ENCODE peak calls at places on chromosomes 6 and 20, in five cellular contexts. One of them, this sample, is unnamed.

GRCh38 chr20:17579369-17580039 is 9.6 kb downstream of the DSTN start:
- DNase-seq in fibroblast of the aortic adventitia: no peak
- DNase-seq in NT2/D1: no peak
- DNase-seq in brain microvascular endothelial cell: no peak
- DNase-seq in PC-9: no peak
- DNase-seq in this sample: no peak

GRCh38 chr6:131651782-131652181 is 14.7 kb downstream of the ENPP3 start:
- DNase-seq in fibroblast of the aortic adventitia: no peak
- DNase-seq in NT2/D1: no peak
- DNase-seq in brain microvascular endothelial cell: no peak
- DNase-seq in PC-9: no peak
- DNase-seq in this sample: no peak

GRCh38 chr6:25327372-25327771 is 48.2 kb downstream of the CARMIL1 start:
- DNase-seq in fibroblast of the aortic adventitia: no peak
- DNase-seq in NT2/D1: no peak
- DNase-seq in brain microvascular endothelial cell: no peak
- DNase-seq in PC-9: no peak
- DNase-seq in this sample: no peak

GRCh38 chr6:30922447-30922852 is 8.4 kb downstream of the VARS2 start:
- DNase-seq in fibroblast of the aortic adventitia: no peak
- DNase-seq in NT2/D1: no peak
- DNase-seq in brain microvascular endothelial cell: no peak
- DNase-seq in PC-9: peak
- DNase-seq in this sample: no peak

GRCh38 chr6:21265264-21266044 is 328.1 kb upstream of the SOX4 start:
- DNase-seq in fibroblast of the aortic adventitia: no peak
- DNase-seq in NT2/D1: no peak
- DNase-seq in brain microvascular endothelial cell: no peak
- DNase-seq in PC-9: no peak
- DNase-seq in this sample: peak

GRCh38 chr20:58058421-58059140 is 169.9 kb downstream of the ANKRD60 start:
- DNase-seq in fibroblast of the aortic adventitia: no peak
- DNase-seq in NT2/D1: no peak
- DNase-seq in brain microvascular endothelial cell: no peak
- DNase-seq in PC-9: no peak
- DNase-seq in this sample: no peak

GRCh38 chr6:10300071-10300470 is 114.8 kb downstream of the TFAP2A start:
- DNase-seq in fibroblast of the aortic adventitia: no peak
- DNase-seq in NT2/D1: no peak
- DNase-seq in brain microvascular endothelial cell: no peak
- DNase-seq in PC-9: peak
- DNase-seq in this sample: no peak

GRCh38 chr6:80259113-80259512 is 152.6 kb downstream of the BCKDHB start:
- DNase-seq in fibroblast of the aortic adventitia: no peak
- DNase-seq in NT2/D1: no peak
- DNase-seq in brain microvascular endothelial cell: no peak
- DNase-seq in PC-9: no peak
- DNase-seq in this sample: no peak

GRCh38 chr20:50194831-50195523 is 4.3 kb downstream of the CEBPB start:
- DNase-seq in fibroblast of the aortic adventitia: peak
- DNase-seq in NT2/D1: no peak
- DNase-seq in brain microvascular endothelial cell: no peak
- DNase-seq in PC-9: no peak
- DNase-seq in this sample: no peak

GRCh38 chr6:18053071-18053475 is 65.6 kb upstream of the KIF13A start:
- DNase-seq in fibroblast of the aortic adventitia: peak
- DNase-seq in NT2/D1: no peak
- DNase-seq in brain microvascular endothelial cell: no peak
- DNase-seq in PC-9: peak
- DNase-seq in this sample: no peak

GRCh38 chr6:35391240-35391968 is 49.0 kb downstream of the PPARD start:
- DNase-seq in fibroblast of the aortic adventitia: peak
- DNase-seq in NT2/D1: no peak
- DNase-seq in brain microvascular endothelial cell: peak
- DNase-seq in PC-9: peak
- DNase-seq in this sample: peak

GRCh38 chr20:56222201-56222600 is 26.3 kb upstream of the MC3R start:
- DNase-seq in fibroblast of the aortic adventitia: no peak
- DNase-seq in NT2/D1: no peak
- DNase-seq in brain microvascular endothelial cell: no peak
- DNase-seq in PC-9: no peak
- DNase-seq in this sample: no peak

GRCh38 chr20:10306440-10307358 is 88.1 kb downstream of the SNAP25 start:
- DNase-seq in fibroblast of the aortic adventitia: peak
- DNase-seq in NT2/D1: no peak
- DNase-seq in brain microvascular endothelial cell: peak
- DNase-seq in PC-9: no peak
- DNase-seq in this sample: peak

GRCh38 chr6:116239856-116240255 is 14.0 kb downstream of the TSPYL4 start:
- DNase-seq in fibroblast of the aortic adventitia: no peak
- DNase-seq in NT2/D1: no peak
- DNase-seq in brain microvascular endothelial cell: no peak
- DNase-seq in PC-9: no peak
- DNase-seq in this sample: no peak

GRCh38 chr20:62824476-62825287 is 7.8 kb downstream of the COL9A3 start:
- DNase-seq in fibroblast of the aortic adventitia: peak
- DNase-seq in NT2/D1: no peak
- DNase-seq in brain microvascular endothelial cell: no peak
- DNase-seq in PC-9: peak
- DNase-seq in this sample: no peak
- H3K4me3 ChIP-seq in fibroblast of the aortic adventitia: peak
- H3K4me3 ChIP-seq in NT2/D1: no peak
- H3K4me3 ChIP-seq in brain microvascular endothelial cell: no peak
- H3K4me3 ChIP-seq in PC-9: peak
- H3K4me3 ChIP-seq in this sample: peak

GRCh38 chr20:24950836-24951525 is 1.9 kb downstream of the CST7 start:
- DNase-seq in fibroblast of the aortic adventitia: no peak
- DNase-seq in NT2/D1: no peak
- DNase-seq in brain microvascular endothelial cell: no peak
- DNase-seq in PC-9: no peak
- DNase-seq in this sample: no peak

GRCh38 chr20:24949756-24950127 is 673 bp downstream of the CST7 start:
- DNase-seq in fibroblast of the aortic adventitia: no peak
- DNase-seq in NT2/D1: no peak
- DNase-seq in brain microvascular endothelial cell: no peak
- DNase-seq in PC-9: peak
- DNase-seq in this sample: no peak

GRCh38 chr20:24948939-24949679 is at the start of gene CST7:
- DNase-seq in fibroblast of the aortic adventitia: no peak
- DNase-seq in NT2/D1: no peak
- DNase-seq in brain microvascular endothelial cell: no peak
- DNase-seq in PC-9: peak
- DNase-seq in this sample: no peak

GRCh38 chr20:24951536-24952047 is 2.5 kb downstream of the CST7 start:
- DNase-seq in fibroblast of the aortic adventitia: no peak
- DNase-seq in NT2/D1: no peak
- DNase-seq in brain microvascular endothelial cell: no peak
- DNase-seq in PC-9: no peak
- DNase-seq in this sample: no peak

DNA sequence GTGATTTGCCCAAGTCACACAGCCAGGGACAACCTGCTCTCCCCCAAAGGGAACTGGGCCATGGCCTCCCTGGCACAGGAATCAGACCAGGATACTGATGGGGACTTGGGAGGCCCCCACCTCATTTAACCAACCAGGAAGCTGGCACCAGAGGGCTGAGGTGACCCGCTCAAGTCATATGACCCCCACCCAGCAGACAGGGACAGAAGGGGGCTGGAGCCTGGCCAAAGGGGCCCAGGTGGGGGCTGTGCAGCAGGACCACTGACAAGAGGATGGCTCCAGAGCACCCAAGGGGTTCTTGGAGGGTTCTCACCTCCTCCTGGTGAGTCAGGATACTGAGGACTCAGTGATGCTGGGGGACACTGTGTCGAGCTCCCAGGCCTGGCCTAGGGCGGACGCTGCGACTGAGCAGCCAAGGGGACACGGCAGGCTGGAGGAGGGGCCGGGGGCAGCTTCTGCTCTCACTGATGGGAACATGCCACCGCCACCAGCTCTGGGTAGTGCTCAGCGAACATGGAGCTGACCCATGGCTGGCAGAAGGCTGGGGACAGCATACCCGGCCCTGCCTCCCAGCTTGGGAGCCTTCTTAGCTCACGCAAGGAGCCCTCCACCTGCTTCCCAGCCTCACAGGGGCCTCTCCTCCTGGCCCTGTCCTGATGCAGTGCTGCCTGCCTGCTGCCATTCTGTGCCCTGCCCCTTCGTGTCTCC is 1.2 kb downstream of the CST7 start:
- DNase-seq in fibroblast of the aortic adventitia: no peak
- DNase-seq in NT2/D1: no peak
- DNase-seq in brain microvascular endothelial cell: no peak
- DNase-seq in PC-9: no peak
- DNase-seq in this sample: no peak
- H3K4me3 ChIP-seq in fibroblast of the aortic adventitia: no peak
- H3K4me3 ChIP-seq in NT2/D1: no peak
- H3K4me3 ChIP-seq in brain microvascular endothelial cell: no peak
- H3K4me3 ChIP-seq in PC-9: no peak
- H3K4me3 ChIP-seq in this sample: no peak

DNA sequence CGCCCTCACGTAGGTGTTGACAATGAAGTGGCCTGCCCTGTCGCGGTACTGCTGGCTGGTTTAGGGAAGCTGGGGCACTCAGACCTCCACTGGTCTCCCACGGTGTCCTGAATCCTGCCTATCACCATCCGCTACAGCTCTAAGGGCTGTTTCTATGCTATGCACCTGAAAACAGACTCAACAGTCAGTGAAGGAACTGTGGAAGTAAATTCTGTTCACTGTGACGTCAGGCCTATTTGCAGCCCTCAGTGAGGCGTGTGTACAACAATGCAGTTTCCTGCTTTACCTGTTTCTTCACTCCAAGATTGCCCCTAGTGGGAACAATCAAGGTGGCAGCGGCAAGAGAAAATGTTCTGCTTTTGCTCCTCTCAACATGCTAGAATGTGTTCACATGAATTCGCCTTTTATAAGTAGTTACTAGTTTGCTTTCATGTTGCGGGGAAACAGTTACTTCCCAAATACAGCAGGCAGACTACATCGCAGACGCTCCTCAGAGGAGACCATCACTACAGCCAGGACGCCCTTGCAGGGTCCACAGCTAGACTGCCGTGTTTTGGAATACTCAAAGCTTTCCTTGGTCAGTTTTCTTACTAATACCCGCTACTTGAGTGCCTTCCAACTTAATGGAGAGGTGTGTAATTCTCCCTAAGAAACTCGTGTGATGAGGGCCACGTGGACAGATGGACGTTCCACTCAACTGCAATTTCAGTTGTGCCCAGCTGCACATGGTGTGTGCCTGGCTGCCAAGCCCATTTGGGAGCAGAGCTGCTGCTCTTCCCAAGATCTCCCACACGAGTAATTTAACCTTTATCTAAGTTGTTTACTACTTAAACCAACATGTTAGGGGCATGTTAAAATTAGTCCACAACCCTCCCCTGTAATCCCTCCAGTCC is 25.4 kb downstream of the DIDO1 start:
- DNase-seq in fibroblast of the aortic adventitia: no peak
- DNase-seq in NT2/D1: no peak
- DNase-seq in brain microvascular endothelial cell: no peak
- DNase-seq in PC-9: peak
- DNase-seq in this sample: no peak
- H3K4me3 ChIP-seq in fibroblast of the aortic adventitia: no peak
- H3K4me3 ChIP-seq in NT2/D1: no peak
- H3K4me3 ChIP-seq in brain microvascular endothelial cell: no peak
- H3K4me3 ChIP-seq in PC-9: no peak
- H3K4me3 ChIP-seq in this sample: no peak

GRCh38 chr20:31572701-31573554 is 32.2 kb upstream of the ID1 start:
- DNase-seq in fibroblast of the aortic adventitia: peak
- DNase-seq in NT2/D1: peak
- DNase-seq in brain microvascular endothelial cell: peak
- DNase-seq in PC-9: peak
- DNase-seq in this sample: peak
- H3K4me3 ChIP-seq in fibroblast of the aortic adventitia: peak
- H3K4me3 ChIP-seq in NT2/D1: peak
- H3K4me3 ChIP-seq in brain microvascular endothelial cell: peak
- H3K4me3 ChIP-seq in PC-9: peak
- H3K4me3 ChIP-seq in this sample: peak

DNA sequence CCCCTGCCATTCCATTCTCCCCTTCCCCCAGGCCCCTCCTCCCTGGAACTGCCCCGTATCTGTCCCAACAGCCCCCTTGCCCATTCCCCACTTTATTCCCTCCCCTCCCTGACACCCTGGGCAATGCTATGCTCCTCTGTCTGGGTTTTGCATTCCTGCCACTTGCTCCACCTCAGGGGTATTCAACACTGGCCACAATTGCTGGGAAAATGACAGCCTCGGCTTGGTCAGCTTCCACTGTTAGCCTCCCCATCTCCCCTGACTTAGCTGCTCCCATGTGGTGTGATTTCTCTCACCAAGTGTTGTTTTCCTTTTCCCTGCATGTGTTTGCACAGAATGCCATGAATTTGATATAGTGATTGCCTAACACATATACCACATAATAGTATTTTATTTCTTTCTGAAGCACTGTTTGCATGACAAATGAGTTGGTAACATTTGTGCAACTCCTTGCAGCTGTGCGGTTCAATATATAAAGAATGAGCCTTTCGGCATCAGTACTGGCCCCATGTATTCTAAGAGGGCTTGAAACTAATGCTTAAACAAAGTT is 1.5 kb upstream of the LEMD2 start:
- DNase-seq in fibroblast of the aortic adventitia: no peak
- DNase-seq in NT2/D1: no peak
- DNase-seq in brain microvascular endothelial cell: no peak
- DNase-seq in PC-9: no peak
- DNase-seq in this sample: no peak
- H3K4me3 ChIP-seq in fibroblast of the aortic adventitia: no peak
- H3K4me3 ChIP-seq in NT2/D1: no peak
- H3K4me3 ChIP-seq in brain microvascular endothelial cell: no peak
- H3K4me3 ChIP-seq in PC-9: no peak
- H3K4me3 ChIP-seq in this sample: no peak

DNA sequence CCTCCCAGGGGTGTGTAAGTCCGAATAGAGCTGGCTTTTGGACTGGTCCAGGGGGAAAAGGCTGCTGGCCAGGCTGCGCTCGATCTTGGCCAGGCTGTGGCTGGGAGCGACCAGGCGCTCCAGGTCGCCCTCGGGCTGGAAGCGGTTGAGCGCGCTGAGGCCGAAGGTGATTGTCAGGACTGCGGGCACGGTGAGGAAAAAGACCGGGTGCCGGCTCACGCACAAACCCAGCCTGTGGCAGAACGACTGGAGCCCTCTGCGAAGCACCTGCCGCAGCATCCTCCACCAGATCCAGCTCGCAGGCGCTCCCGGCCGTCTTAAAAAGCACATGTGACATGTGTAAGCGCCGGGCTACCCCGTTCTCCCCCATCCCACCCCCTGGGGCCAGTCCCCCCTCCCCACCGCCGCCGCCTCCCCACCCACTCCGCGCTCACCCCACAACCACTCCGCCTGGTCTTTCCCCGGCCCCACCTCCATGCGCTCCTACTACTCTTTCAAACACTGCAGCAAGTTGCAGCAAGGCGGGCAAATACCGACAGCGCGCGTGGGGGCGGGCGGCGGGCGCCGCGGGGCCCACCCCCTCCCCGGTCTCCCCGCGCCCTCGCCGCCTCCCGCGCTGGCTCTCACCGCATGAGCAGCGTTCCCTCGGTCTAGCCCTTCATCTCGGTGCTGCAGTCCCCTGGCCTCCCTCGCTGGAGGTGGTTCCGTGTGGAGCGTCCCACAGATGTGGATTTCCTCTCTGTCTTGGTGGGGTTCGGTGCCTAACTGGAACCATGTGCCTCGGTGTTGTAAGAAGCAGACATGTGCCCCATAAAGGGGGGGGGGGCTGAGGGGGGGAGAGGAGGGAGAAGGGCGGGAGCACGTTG is 42.4 kb downstream of the PTCHD4 start:
- DNase-seq in fibroblast of the aortic adventitia: no peak
- DNase-seq in NT2/D1: peak
- DNase-seq in brain microvascular endothelial cell: no peak
- DNase-seq in PC-9: no peak
- DNase-seq in this sample: no peak
- H3K4me3 ChIP-seq in fibroblast of the aortic adventitia: peak
- H3K4me3 ChIP-seq in NT2/D1: peak
- H3K4me3 ChIP-seq in brain microvascular endothelial cell: peak
- H3K4me3 ChIP-seq in PC-9: no peak
- H3K4me3 ChIP-seq in this sample: peak

GRCh38 chr6:136086686-136087085 is 163.4 kb downstream of the MTFR2 start:
- DNase-seq in fibroblast of the aortic adventitia: no peak
- DNase-seq in NT2/D1: no peak
- DNase-seq in brain microvascular endothelial cell: no peak
- DNase-seq in PC-9: no peak
- DNase-seq in this sample: no peak
- H3K4me3 ChIP-seq in fibroblast of the aortic adventitia: no peak
- H3K4me3 ChIP-seq in NT2/D1: no peak
- H3K4me3 ChIP-seq in brain microvascular endothelial cell: no peak
- H3K4me3 ChIP-seq in PC-9: no peak
- H3K4me3 ChIP-seq in this sample: no peak

This sample was measured in skeletal muscle cell.